ENCODE peak calls at places on chromosomes 2 and 18, in seven cellular contexts. One of them, this sample, is unnamed.

GRCh38 chr2:189794308-189794707 is 10.1 kb downstream of the PMS1 start:
- DNase-seq in esophagus muscularis mucosa: no peak
- DNase-seq in left ventricle myocardium inferior: no peak
- DNase-seq in astrocyte of the spinal cord: no peak
- DNase-seq in heart right ventricle: no peak
- DNase-seq in upper lobe of left lung: no peak
- DNase-seq in gastrocnemius medialis: no peak
- DNase-seq in this sample: no peak

GRCh38 chr2:177245010-177245422 is 19.5 kb downstream of the NFE2L2 start:
- DNase-seq in esophagus muscularis mucosa: no peak
- DNase-seq in left ventricle myocardium inferior: no peak
- DNase-seq in astrocyte of the spinal cord: peak; percentile 85
- DNase-seq in heart right ventricle: no peak
- DNase-seq in upper lobe of left lung: no peak
- DNase-seq in gastrocnemius medialis: no peak
- DNase-seq in this sample: peak; percentile 69

GRCh38 chr2:241774419-241775222 is 2.0 kb upstream of the GAL3ST2 start:
- DNase-seq in esophagus muscularis mucosa: no peak
- DNase-seq in left ventricle myocardium inferior: no peak
- DNase-seq in astrocyte of the spinal cord: peak; percentile 74
- DNase-seq in heart right ventricle: no peak
- DNase-seq in upper lobe of left lung: no peak
- DNase-seq in gastrocnemius medialis: no peak
- DNase-seq in this sample: peak; percentile 41

GRCh38 chr2:57880446-57880845 is 166.2 kb upstream of the VRK2 start:
- DNase-seq in esophagus muscularis mucosa: no peak
- DNase-seq in left ventricle myocardium inferior: no peak
- DNase-seq in astrocyte of the spinal cord: no peak
- DNase-seq in heart right ventricle: no peak
- DNase-seq in upper lobe of left lung: no peak
- DNase-seq in gastrocnemius medialis: no peak
- DNase-seq in this sample: no peak

GRCh38 chr2:177407031-177407430 is 14.5 kb downstream of the AGPS start:
- DNase-seq in esophagus muscularis mucosa: no peak
- DNase-seq in left ventricle myocardium inferior: no peak
- DNase-seq in astrocyte of the spinal cord: no peak
- DNase-seq in heart right ventricle: no peak
- DNase-seq in upper lobe of left lung: no peak
- DNase-seq in gastrocnemius medialis: no peak
- DNase-seq in this sample: no peak

GRCh38 chr2:68414452-68414851 is 49.4 kb downstream of the PLEK start:
- DNase-seq in esophagus muscularis mucosa: peak; percentile 14
- DNase-seq in left ventricle myocardium inferior: no peak
- DNase-seq in astrocyte of the spinal cord: no peak
- DNase-seq in heart right ventricle: no peak
- DNase-seq in upper lobe of left lung: no peak
- DNase-seq in gastrocnemius medialis: no peak
- DNase-seq in this sample: no peak

GRCh38 chr2:230890696-230891095 is 26.0 kb downstream of the ITM2C start:
- DNase-seq in esophagus muscularis mucosa: no peak
- DNase-seq in left ventricle myocardium inferior: no peak
- DNase-seq in astrocyte of the spinal cord: no peak
- DNase-seq in heart right ventricle: no peak
- DNase-seq in upper lobe of left lung: no peak
- DNase-seq in gastrocnemius medialis: no peak
- DNase-seq in this sample: no peak

GRCh38 chr2:2646312-2647051 is 315.4 kb upstream of the MYT1L start:
- DNase-seq in esophagus muscularis mucosa: no peak
- DNase-seq in left ventricle myocardium inferior: no peak
- DNase-seq in astrocyte of the spinal cord: no peak
- DNase-seq in heart right ventricle: no peak
- DNase-seq in upper lobe of left lung: no peak
- DNase-seq in gastrocnemius medialis: no peak
- DNase-seq in this sample: no peak

GRCh38 chr18:79962311-79962710 is 2.1 kb upstream of the HSBP1L1 start:
- DNase-seq in esophagus muscularis mucosa: no peak
- DNase-seq in left ventricle myocardium inferior: no peak
- DNase-seq in astrocyte of the spinal cord: peak; percentile 37
- DNase-seq in heart right ventricle: no peak
- DNase-seq in upper lobe of left lung: peak; percentile 81
- DNase-seq in gastrocnemius medialis: no peak
- DNase-seq in this sample: no peak

GRCh38 chr2:144950874-144951560 is 431.1 kb upstream of the ZEB2 start:
- DNase-seq in esophagus muscularis mucosa: no peak
- DNase-seq in left ventricle myocardium inferior: no peak
- DNase-seq in astrocyte of the spinal cord: peak; percentile 86
- DNase-seq in heart right ventricle: no peak
- DNase-seq in upper lobe of left lung: no peak
- DNase-seq in gastrocnemius medialis: no peak
- DNase-seq in this sample: peak; percentile 92

GRCh38 chr2:217399288-217399687 is 539.4 kb upstream of the TNP1 start:
- DNase-seq in esophagus muscularis mucosa: no peak
- DNase-seq in left ventricle myocardium inferior: no peak
- DNase-seq in astrocyte of the spinal cord: peak; percentile 57
- DNase-seq in heart right ventricle: no peak
- DNase-seq in upper lobe of left lung: no peak
- DNase-seq in gastrocnemius medialis: no peak
- DNase-seq in this sample: peak; percentile 10

GRCh38 chr18:42425025-42425424 is 470.0 kb downstream of the PIK3C3 start:
- DNase-seq in esophagus muscularis mucosa: no peak
- DNase-seq in left ventricle myocardium inferior: no peak
- DNase-seq in astrocyte of the spinal cord: no peak
- DNase-seq in heart right ventricle: no peak
- DNase-seq in upper lobe of left lung: no peak
- DNase-seq in gastrocnemius medialis: no peak
- DNase-seq in this sample: no peak

GRCh38 chr2:199946836-199947235 is 8.5 kb downstream of the TYW5 start:
- DNase-seq in esophagus muscularis mucosa: no peak
- DNase-seq in left ventricle myocardium inferior: no peak
- DNase-seq in astrocyte of the spinal cord: no peak
- DNase-seq in heart right ventricle: no peak
- DNase-seq in upper lobe of left lung: no peak
- DNase-seq in gastrocnemius medialis: no peak
- DNase-seq in this sample: no peak

GRCh38 chr2:55751966-55752365 is 58.3 kb upstream of the PNPT1 start:
- DNase-seq in esophagus muscularis mucosa: no peak
- DNase-seq in left ventricle myocardium inferior: no peak
- DNase-seq in astrocyte of the spinal cord: no peak
- DNase-seq in heart right ventricle: no peak
- DNase-seq in upper lobe of left lung: no peak
- DNase-seq in gastrocnemius medialis: no peak
- DNase-seq in this sample: peak; percentile 58

GRCh38 chr2:55839182-55839819 is 84.3 kb downstream of the EFEMP1 start:
- DNase-seq in esophagus muscularis mucosa: no peak
- DNase-seq in left ventricle myocardium inferior: no peak
- DNase-seq in astrocyte of the spinal cord: peak; percentile 42
- DNase-seq in heart right ventricle: no peak
- DNase-seq in upper lobe of left lung: peak; percentile 48
- DNase-seq in gastrocnemius medialis: no peak
- DNase-seq in this sample: peak; percentile 46

GRCh38 chr2:152071077-152071476 is 27.8 kb downstream of the CACNB4 start:
- DNase-seq in esophagus muscularis mucosa: no peak
- DNase-seq in left ventricle myocardium inferior: no peak
- DNase-seq in astrocyte of the spinal cord: no peak
- DNase-seq in heart right ventricle: no peak
- DNase-seq in upper lobe of left lung: no peak
- DNase-seq in gastrocnemius medialis: no peak
- DNase-seq in this sample: no peak

GRCh38 chr2:26764906-26765305 is 822 bp downstream of the SLC35F6 start:
- DNase-seq in esophagus muscularis mucosa: no peak
- DNase-seq in left ventricle myocardium inferior: no peak
- DNase-seq in astrocyte of the spinal cord: no peak
- DNase-seq in heart right ventricle: no peak
- DNase-seq in upper lobe of left lung: no peak
- DNase-seq in gastrocnemius medialis: no peak
- DNase-seq in this sample: no peak

GRCh38 chr2:26764078-26764887 is at the start of gene SLC35F6:
- DNase-seq in esophagus muscularis mucosa: no peak
- DNase-seq in left ventricle myocardium inferior: peak; percentile 85
- DNase-seq in astrocyte of the spinal cord: peak; percentile 71
- DNase-seq in heart right ventricle: peak; percentile 88
- DNase-seq in upper lobe of left lung: peak; percentile 89
- DNase-seq in gastrocnemius medialis: peak; percentile 71
- DNase-seq in this sample: peak; percentile 79

GRCh38 chr2:26767129-26767528 is 3.0 kb downstream of the SLC35F6 start:
- DNase-seq in esophagus muscularis mucosa: no peak
- DNase-seq in left ventricle myocardium inferior: no peak
- DNase-seq in astrocyte of the spinal cord: no peak
- DNase-seq in heart right ventricle: no peak
- DNase-seq in upper lobe of left lung: no peak
- DNase-seq in gastrocnemius medialis: no peak
- DNase-seq in this sample: no peak

GRCh38 chr2:26767894-26768487 is 3.9 kb downstream of the SLC35F6 start:
- DNase-seq in esophagus muscularis mucosa: no peak
- DNase-seq in left ventricle myocardium inferior: no peak
- DNase-seq in astrocyte of the spinal cord: no peak
- DNase-seq in heart right ventricle: no peak
- DNase-seq in upper lobe of left lung: no peak
- DNase-seq in gastrocnemius medialis: no peak
- DNase-seq in this sample: no peak

DNA sequence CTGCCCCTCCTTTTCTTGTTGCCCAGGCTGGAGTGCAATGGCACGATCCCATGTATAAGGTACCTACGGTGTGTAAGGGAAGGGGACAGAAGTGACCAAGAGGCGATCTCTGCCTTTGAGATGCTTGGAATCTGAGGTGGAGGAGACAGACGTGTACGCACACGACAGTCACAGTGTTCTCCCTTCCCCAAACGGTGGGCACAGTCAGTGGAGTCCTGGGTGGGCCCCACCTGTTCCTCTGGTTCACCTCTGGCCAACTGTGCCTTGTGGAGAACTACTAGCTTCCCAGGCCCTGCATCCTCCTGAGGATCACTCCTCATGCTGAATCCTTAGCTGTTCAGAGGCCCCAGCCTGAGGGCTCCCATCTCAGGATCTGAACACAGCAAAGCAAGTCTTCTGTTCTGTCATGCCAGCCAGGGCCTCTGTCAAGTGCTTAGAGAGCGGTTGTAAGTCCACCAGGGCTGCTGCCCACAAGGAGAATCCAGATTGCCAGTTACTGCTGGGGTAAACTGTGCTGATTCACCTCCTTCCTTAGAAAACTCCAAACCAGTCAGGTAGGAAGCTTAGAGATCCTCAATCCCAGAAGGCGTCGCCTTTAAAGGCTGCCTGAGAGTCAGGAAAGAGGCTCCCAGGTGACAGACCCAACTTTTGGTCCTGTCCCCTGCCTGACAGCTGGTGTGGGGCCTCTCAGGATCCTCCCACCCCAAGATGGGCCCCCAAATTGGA is 1.6 kb downstream of the SLC35F6 start:
- DNase-seq in esophagus muscularis mucosa: no peak
- DNase-seq in left ventricle myocardium inferior: no peak
- DNase-seq in astrocyte of the spinal cord: no peak
- DNase-seq in heart right ventricle: no peak
- DNase-seq in upper lobe of left lung: no peak
- DNase-seq in gastrocnemius medialis: no peak
- DNase-seq in this sample: no peak
- H3K4me3 ChIP-seq in esophagus muscularis mucosa: peak overlapping the region; percentile 81
- H3K4me3 ChIP-seq in left ventricle myocardium inferior: peak overlapping the region; percentile 93
- H3K4me3 ChIP-seq in astrocyte of the spinal cord: peak overlapping the region; percentile 94
- H3K4me3 ChIP-seq in heart right ventricle: peak overlapping the region; percentile 97
- H3K4me3 ChIP-seq in upper lobe of left lung: peak overlapping the region; percentile 89
- H3K4me3 ChIP-seq in gastrocnemius medialis: peak overlapping the region; percentile 100
- H3K4me3 ChIP-seq in this sample: peak overlapping the region; percentile 90

GRCh38 chr2:166090346-166090745 is 37.5 kb downstream of the SCN1A start:
- DNase-seq in esophagus muscularis mucosa: no peak
- DNase-seq in left ventricle myocardium inferior: no peak
- DNase-seq in astrocyte of the spinal cord: no peak
- DNase-seq in heart right ventricle: no peak
- DNase-seq in upper lobe of left lung: no peak
- DNase-seq in gastrocnemius medialis: no peak
- DNase-seq in this sample: peak; percentile 83
- TF ChIP-seq CTCF in esophagus muscularis mucosa: no peak
- TF ChIP-seq CTCF in left ventricle myocardium inferior: no peak
- TF ChIP-seq CTCF in astrocyte of the spinal cord: no peak
- TF ChIP-seq CTCF in heart right ventricle: no peak
- TF ChIP-seq CTCF in upper lobe of left lung: no peak
- TF ChIP-seq CTCF in gastrocnemius medialis: no peak
- TF ChIP-seq CTCF in this sample: no peak

DNA sequence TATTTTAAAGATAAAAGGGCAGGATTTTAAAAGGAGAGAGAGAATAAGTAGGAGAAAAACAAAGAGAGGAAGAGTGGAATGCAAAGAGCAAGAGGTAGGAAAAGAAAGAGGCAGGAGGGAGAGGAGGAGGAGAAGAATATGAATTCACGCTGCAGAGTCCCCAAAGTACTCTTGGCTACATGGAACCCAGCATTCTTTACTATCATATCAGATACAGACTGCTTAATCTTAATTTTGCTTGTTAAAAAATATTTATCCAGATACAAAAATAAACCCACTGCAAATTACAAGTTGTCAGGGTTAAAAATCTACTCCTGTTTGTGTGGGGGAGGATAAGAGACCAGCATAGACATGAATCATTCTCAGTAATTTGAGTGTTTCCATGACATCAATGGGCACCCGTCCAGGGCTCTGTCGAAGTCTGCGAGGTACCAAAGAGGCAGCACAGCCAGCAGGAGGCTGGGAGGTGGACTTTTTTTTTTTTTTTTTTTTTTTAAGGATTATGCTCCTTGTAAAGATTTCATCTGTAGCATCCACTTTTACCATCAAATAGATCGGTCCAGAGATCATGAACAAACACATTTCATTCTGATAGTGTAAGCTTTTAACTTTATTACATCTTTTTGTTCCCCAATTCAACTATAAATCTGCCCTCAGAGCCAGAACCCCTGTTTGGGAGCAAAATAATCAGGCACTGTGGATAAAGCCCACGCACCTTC is 182.2 kb downstream of the TCF4 start:
- DNase-seq in esophagus muscularis mucosa: no peak
- DNase-seq in left ventricle myocardium inferior: peak; percentile 87
- DNase-seq in astrocyte of the spinal cord: peak; percentile 95
- DNase-seq in heart right ventricle: peak; percentile 82
- DNase-seq in upper lobe of left lung: peak; percentile 55
- DNase-seq in gastrocnemius medialis: peak; percentile 81
- DNase-seq in this sample: peak; percentile 99
- H3K4me3 ChIP-seq in esophagus muscularis mucosa: no peak overlapping the region
- H3K4me3 ChIP-seq in left ventricle myocardium inferior: peak overlapping the region; percentile 24
- H3K4me3 ChIP-seq in astrocyte of the spinal cord: no peak overlapping the region
- H3K4me3 ChIP-seq in heart right ventricle: no peak overlapping the region
- H3K4me3 ChIP-seq in upper lobe of left lung: no peak overlapping the region
- H3K4me3 ChIP-seq in gastrocnemius medialis: peak overlapping the region; percentile 50
- H3K4me3 ChIP-seq in this sample: peak overlapping the region; percentile 29

GRCh38 chr18:58052960-58053359 is 8.9 kb downstream of the NEDD4L start:
- DNase-seq in esophagus muscularis mucosa: no peak
- DNase-seq in left ventricle myocardium inferior: no peak
- DNase-seq in astrocyte of the spinal cord: no peak
- DNase-seq in heart right ventricle: no peak
- DNase-seq in upper lobe of left lung: no peak
- DNase-seq in gastrocnemius medialis: no peak
- DNase-seq in this sample: no peak

GRCh38 chr18:58049000-58049688 is 5.1 kb downstream of the NEDD4L start:
- DNase-seq in esophagus muscularis mucosa: no peak
- DNase-seq in left ventricle myocardium inferior: no peak
- DNase-seq in astrocyte of the spinal cord: no peak
- DNase-seq in heart right ventricle: no peak
- DNase-seq in upper lobe of left lung: no peak
- DNase-seq in gastrocnemius medialis: no peak
- DNase-seq in this sample: no peak

GRCh38 chr18:58054041-58054733 is 10.2 kb downstream of the NEDD4L start:
- DNase-seq in esophagus muscularis mucosa: no peak
- DNase-seq in left ventricle myocardium inferior: no peak
- DNase-seq in astrocyte of the spinal cord: peak; percentile 64
- DNase-seq in heart right ventricle: no peak
- DNase-seq in upper lobe of left lung: peak; percentile 67
- DNase-seq in gastrocnemius medialis: no peak
- DNase-seq in this sample: peak; percentile 42

GRCh38 chr18:58048243-58048642 is 4.2 kb downstream of the NEDD4L start:
- DNase-seq in esophagus muscularis mucosa: no peak
- DNase-seq in left ventricle myocardium inferior: no peak
- DNase-seq in astrocyte of the spinal cord: no peak
- DNase-seq in heart right ventricle: no peak
- DNase-seq in upper lobe of left lung: no peak
- DNase-seq in gastrocnemius medialis: no peak
- DNase-seq in this sample: no peak

GRCh38 chr18:58051765-58052460 is 7.9 kb downstream of the NEDD4L start:
- DNase-seq in esophagus muscularis mucosa: no peak
- DNase-seq in left ventricle myocardium inferior: no peak
- DNase-seq in astrocyte of the spinal cord: peak; percentile 32
- DNase-seq in heart right ventricle: no peak
- DNase-seq in upper lobe of left lung: no peak
- DNase-seq in gastrocnemius medialis: no peak
- DNase-seq in this sample: peak; percentile 50
- TF ChIP-seq CTCF in esophagus muscularis mucosa: no peak
- TF ChIP-seq CTCF in left ventricle myocardium inferior: peak; percentile 37
- TF ChIP-seq CTCF in astrocyte of the spinal cord: peak; percentile 34
- TF ChIP-seq CTCF in heart right ventricle: no peak
- TF ChIP-seq CTCF in upper lobe of left lung: no peak
- TF ChIP-seq CTCF in gastrocnemius medialis: no peak
- TF ChIP-seq CTCF in this sample: peak; percentile 46